ENCODE peak calls at places on chromosomes 5 and 9, in four cellular contexts. U is colonic mucosa, I is DND-41, Z is AG10803. G is an unnamed sample.
A peak's percentile ranks its signal among the peaks of the same experiment; 100 is the strongest.

GRCh38 chr5:32852535-32852934 is 141.4 kb downstream of the NPR3 start:
- DNase-seq in U (no peak), I (no peak), Z (peak; percentile 77), G (no peak)

GRCh38 chr9:105064248-105065118 is 136.5 kb upstream of the ABCA1 start:
- DNase-seq in U (peak; percentile 90), I (peak; percentile 5), Z (peak; percentile 99), G (no peak)

GRCh38 chr9:14880951-14881465 is 29.2 kb downstream of the FREM1 start:
- DNase-seq in U (no peak), I (no peak), Z (no peak), G (no peak)

GRCh38 chr9:129336601-129337286 is 158.7 kb upstream of the IER5L start:
- DNase-seq in U (peak; percentile 48), I (no peak), Z (peak; percentile 82), G (no peak)

GRCh38 chr9:17425379-17425778 is 153.5 kb upstream of the SH3GL2 start:
- DNase-seq in U (no peak), I (no peak), Z (no peak), G (no peak)

GRCh38 chr5:33978307-33978706 is 6.2 kb downstream of the SLC45A2 start:
- DNase-seq in U (no peak), I (no peak), Z (no peak), G (no peak)

GRCh38 chr9:93033541-93033940 is 25.0 kb upstream of the SUSD3 start:
- DNase-seq in U (no peak), I (no peak), Z (no peak), G (no peak)

GRCh38 chr9:129759329-129759728 is 6.5 kb upstream of the PTGES start:
- DNase-seq in U (no peak), I (no peak), Z (no peak), G (no peak)

GRCh38 chr9:125620216-125620615 is 86.8 kb downstream of the MAPKAP1 start:
- DNase-seq in U (no peak), I (no peak), Z (no peak), G (no peak)

GRCh38 chr5:169629847-169630548 is 7.1 kb upstream of the DOCK2 start:
- DNase-seq in U (no peak), I (no peak), Z (peak; percentile 90), G (no peak)

GRCh38 chr5:10671041-10672008 is 89.7 kb downstream of the DAP start:
- DNase-seq in U (no peak), I (no peak), Z (peak; percentile 66), G (no peak)

GRCh38 chr5:125455041-125455440 is 708.6 kb upstream of the ZNF608 start:
- DNase-seq in U (no peak), I (no peak), Z (no peak), G (no peak)

GRCh38 chr5:170597109-170597741 is 93.4 kb downstream of the KCNIP1 start:
- DNase-seq in U (no peak), I (no peak), Z (peak; percentile 82), G (no peak)

GRCh38 chr5:134585966-134586365 is 46.7 kb downstream of the SAR1B start:
- DNase-seq in U (no peak), I (no peak), Z (no peak), G (no peak)

GRCh38 chr9:87698069-87698809 is 27.7 kb upstream of the CTSL start:
- DNase-seq in U (no peak), I (no peak), Z (no peak), G (no peak)

GRCh38 chr5:157714480-157714879 is 16.7 kb upstream of the THG1L start:
- DNase-seq in U (no peak), I (no peak), Z (no peak), G (no peak)

DNA sequence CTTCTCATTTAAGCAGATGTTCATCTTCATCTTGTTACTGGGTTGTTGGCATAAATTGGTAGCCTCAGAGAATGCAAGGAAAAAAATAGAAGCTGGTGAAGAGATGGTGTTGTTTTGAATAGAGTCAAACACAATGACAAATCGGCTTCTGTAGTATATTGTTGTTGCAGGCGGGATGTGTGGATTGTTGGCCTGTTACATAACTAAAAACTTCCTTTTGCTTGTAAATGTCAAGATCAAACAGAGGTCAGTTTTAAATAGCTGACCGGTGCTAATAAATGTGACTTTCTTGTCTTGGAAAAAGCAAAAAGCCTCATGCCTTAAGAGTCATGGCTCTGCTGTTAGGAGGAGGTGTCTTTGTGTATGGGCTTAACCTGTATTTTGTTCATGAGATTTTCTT is 59.2 kb downstream of the CCDC192 start:
- DNase-seq in U (no peak), I (no peak), Z (no peak), G (no peak)
- TF ChIP-seq CTCF in U (no peak), I (no peak), Z (no peak), G (no peak)

GRCh38 chr5:86981898-86982297 is 285.8 kb upstream of the RASA1 start:
- DNase-seq in U (no peak), I (no peak), Z (no peak), G (no peak)

GRCh38 chr5:86983208-86983607 is 284.5 kb upstream of the RASA1 start:
- DNase-seq in U (no peak), I (no peak), Z (no peak), G (no peak)

DNA sequence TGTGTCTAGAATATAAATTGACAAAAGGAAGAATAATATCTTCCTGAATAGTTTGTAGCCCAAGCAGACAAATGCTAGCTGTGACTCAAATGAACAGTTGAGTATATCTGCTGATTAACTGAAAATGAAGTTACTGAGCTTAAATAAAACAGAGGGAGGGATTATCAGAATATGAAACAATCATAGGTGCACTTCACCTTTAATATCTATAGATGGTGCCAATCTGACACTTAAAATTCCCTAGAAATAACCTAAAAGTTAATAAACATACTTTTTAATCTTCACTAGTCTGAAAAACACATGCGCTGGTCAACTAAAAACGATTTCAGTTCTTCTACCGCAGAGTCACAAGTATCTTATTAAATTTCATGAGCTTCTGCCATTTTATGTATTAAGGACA is 280.8 kb upstream of the RASA1 start:
- DNase-seq in U (no peak), I (no peak), Z (no peak), G (no peak)
- TF ChIP-seq CTCF in U (no peak), I (peak; percentile 15), Z (no peak), G (no peak)

DNA sequence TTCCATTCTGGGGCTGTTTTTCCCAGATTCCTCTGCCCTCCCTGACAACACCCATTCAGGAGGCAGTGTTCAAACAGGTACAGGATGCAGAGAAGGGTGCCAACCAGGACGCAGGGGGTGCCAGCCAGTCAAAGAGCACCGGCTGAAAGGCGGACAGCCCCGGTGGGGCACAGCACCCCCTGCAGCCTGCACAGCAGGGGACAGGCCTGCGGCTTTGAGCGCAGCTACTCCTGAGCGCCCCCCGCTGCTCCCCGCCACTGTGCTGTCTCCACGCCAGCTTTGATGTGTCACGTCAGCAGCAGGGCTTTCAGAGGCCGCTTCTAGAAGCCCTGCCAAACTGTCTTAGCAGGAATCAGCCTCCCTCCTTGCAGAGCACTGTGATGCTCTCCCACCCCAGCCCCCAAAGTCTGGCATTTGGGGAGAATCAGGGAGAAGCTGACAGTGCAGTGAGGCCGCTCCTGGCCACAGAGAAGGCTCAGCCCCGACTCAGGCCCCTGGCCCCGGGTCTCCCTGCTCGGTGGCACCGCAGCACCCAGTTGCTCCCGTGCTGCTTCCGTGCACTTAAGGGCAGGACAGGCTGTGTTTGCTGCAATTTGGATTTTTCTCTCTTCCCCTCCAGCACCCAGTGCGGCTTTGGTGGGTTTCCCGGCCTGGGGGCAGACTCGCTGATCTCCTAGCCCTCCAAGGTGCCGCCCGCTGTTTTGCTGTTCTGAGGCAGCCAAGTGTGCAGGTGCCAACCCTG is 20.3 kb downstream of the AK8 start:
- DNase-seq in U (no peak), I (no peak), Z (peak; percentile 25), G (no peak)
- TF ChIP-seq CTCF in U (no peak), I (peak; percentile 9), Z (no peak), G (no peak)

DNA sequence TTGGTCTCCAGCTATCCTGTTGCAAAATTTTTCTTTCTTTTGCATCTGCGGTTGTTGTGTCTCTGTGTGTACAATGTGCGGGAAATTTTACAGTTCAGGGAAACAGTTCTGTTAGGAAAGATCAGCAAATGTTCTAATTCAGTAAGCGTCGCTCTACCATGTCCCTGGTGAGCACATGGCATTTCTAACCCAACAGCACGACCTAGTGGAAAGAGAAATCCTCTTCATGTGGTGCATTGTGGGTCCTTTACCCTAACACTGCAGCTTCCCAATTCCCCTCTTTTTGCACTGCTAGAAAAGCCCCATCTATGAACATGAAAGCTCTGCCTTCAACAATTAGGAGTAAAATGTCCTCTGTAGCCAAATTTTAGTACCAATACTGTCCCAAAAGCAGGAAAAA is 974.2 kb upstream of the CDH9 start:
- DNase-seq in U (no peak), I (no peak), Z (no peak), G (no peak)
- TF ChIP-seq CTCF in U (no peak), I (no peak), Z (no peak), G (no peak)

GRCh38 chr9:97969014-97969413 is 14.1 kb upstream of the ANP32B start:
- DNase-seq in U (no peak), I (no peak), Z (no peak), G (no peak)
- TF ChIP-seq CTCF in U (no peak), I (no peak), Z (no peak), G (no peak)

GRCh38 chr5:64742821-64743220 is 25.7 kb downstream of the SREK1IP1 start:
- DNase-seq in U (no peak), I (no peak), Z (peak; percentile 29), G (no peak)
- TF ChIP-seq CTCF in U (no peak), I (no peak), Z (no peak), G (no peak)

GRCh38 chr9:35906923-35907699 is 1.1 kb downstream of the HRCT1 start:
- DNase-seq in U (no peak), I (no peak), Z (peak; percentile 91), G (no peak)
- TF ChIP-seq CTCF in U (no peak), I (no peak), Z (peak; percentile 14), G (no peak)